ENCODE peak calls at places on chromosomes 4 and X, in four cellular contexts. G, H, T and R are unnamed samples.

GRCh38 chr4:189660737-189661330 is 279.8 kb upstream of the FRG1 start:
- DNase-seq in G (no peak), H (no peak), T (no peak), R (no peak)

GRCh38 chr4:167219090-167219489 is 15.2 kb downstream of the SPOCK3 start:
- DNase-seq in G (no peak), H (no peak), T (no peak), R (no peak)

GRCh38 chrX:13876652-13877051 is 59.8 kb upstream of the GPM6B start:
- DNase-seq in G (no peak), H (peak), T (peak), R (no peak)

GRCh38 chr4:8157496-8157895 is 1.1 kb downstream of the ABLIM2 start:
- DNase-seq in G (no peak), H (peak), T (no peak), R (no peak)

GRCh38 chr4:52665592-52665991 is 6.5 kb upstream of the USP46 start:
- DNase-seq in G (no peak), H (no peak), T (no peak), R (no peak)

GRCh38 chr4:11050766-11051165 is 366.2 kb upstream of the CLNK start:
- DNase-seq in G (no peak), H (no peak), T (no peak), R (no peak)

GRCh38 chrX:18422325-18422724 is 3.1 kb upstream of the CDKL5 start:
- DNase-seq in G (no peak), H (peak), T (peak), R (no peak)

GRCh38 chr4:112251044-112251632 is 19.6 kb downstream of the AP1AR start:
- DNase-seq in G (no peak), H (peak), T (no peak), R (no peak)

GRCh38 chr4:90081432-90082195 is 45.6 kb upstream of the CCSER1 start:
- DNase-seq in G (no peak), H (no peak), T (no peak), R (no peak)

GRCh38 chr4:172791841-172792240 is 376.8 kb upstream of the GALNT7 start:
- DNase-seq in G (no peak), H (no peak), T (no peak), R (no peak)

GRCh38 chr4:79308971-79309370 is 16.9 kb downstream of the NAA11 start:
- DNase-seq in G (no peak), H (no peak), T (no peak), R (no peak)

GRCh38 chr4:8533274-8533865 is 46.8 kb upstream of the GPR78 start:
- DNase-seq in G (no peak), H (no peak), T (no peak), R (no peak)

GRCh38 chr4:40614031-40614430 is 15.6 kb downstream of the RBM47 start:
- DNase-seq in G (no peak), H (no peak), T (no peak), R (no peak)

GRCh38 chr4:87865960-87866598 is 33.3 kb downstream of the MEPE start:
- DNase-seq in G (no peak), H (no peak), T (peak), R (no peak)

GRCh38 chrX:18075603-18076002 is 145.1 kb downstream of the BEND2 start:
- DNase-seq in G (no peak), H (no peak), T (no peak), R (no peak)

GRCh38 chrX:23334871-23335599 is 386 bp downstream of the PTCHD1 start:
- DNase-seq in G (no peak), H (no peak), T (no peak), R (no peak)

GRCh38 chr4:56959064-56959463 is 18.3 kb downstream of the NOA1 start:
- DNase-seq in G (no peak), H (no peak), T (no peak), R (no peak)

GRCh38 chrX:95044331-95044730 is 1370.3 kb downstream of the FAM133A start:
- DNase-seq in G (no peak), H (no peak), T (no peak), R (no peak)

GRCh38 chrX:72280210-72280882 is 3.3 kb upstream of the RPS4X start:
- DNase-seq in G (no peak), H (peak), T (no peak), R (no peak)